ENCODE peak calls at places on chromosomes 3 and 15, in four cellular contexts. R is HepG2, V is Panc1, G is HCT116. E is an unnamed sample.
A peak's percentile ranks its signal among the peaks of the same experiment; 100 is the strongest.

GRCh38 chr3:136955813-136956212 is 2.0 kb upstream of the IL20RB start:
- DNase-seq in V (peak; percentile 51), R (peak; percentile 81), G (peak; percentile 77), E (no peak)

GRCh38 chr3:73499787-73500186 is 125.0 kb downstream of the PDZRN3 start:
- DNase-seq in R (no peak), V (no peak), G (no peak), E (no peak)

GRCh38 chr3:150049317-150049716 is 78.6 kb upstream of the PFN2 start:
- DNase-seq in G (no peak), V (no peak), R (no peak), E (no peak)

GRCh38 chr15:80152896-80153876 is at the start of gene FAH:
- DNase-seq in R (peak; percentile 30), V (no peak), G (no peak), E (peak; percentile 6)

GRCh38 chr15:48823237-48823636 is 12.4 kb upstream of the CEP152 start:
- DNase-seq in V (no peak), G (no peak), R (no peak), E (no peak)

GRCh38 chr3:122754867-122755835 is 38.5 kb downstream of the HSPBAP1 start:
- DNase-seq in G (peak; percentile 34), V (peak; percentile 36), R (peak; percentile 51), E (peak; percentile 37)

GRCh38 chr3:60650171-60650570 is 601.1 kb downstream of the FHIT start:
- DNase-seq in R (no peak), V (no peak), G (no peak), E (no peak)

GRCh38 chr3:97938444-97938843 is 33.8 kb downstream of the RIOX2 start:
- DNase-seq in V (no peak), G (no peak), R (no peak), E (no peak)

GRCh38 chr3:41224120-41224806 is 25.0 kb downstream of the CTNNB1 start:
- DNase-seq in G (no peak), V (no peak), R (no peak), E (no peak)

GRCh38 chr15:55791576-55792400 is 48.8 kb upstream of the PRTG start:
- DNase-seq in G (no peak), R (no peak), V (no peak), E (no peak)

GRCh38 chr15:89825264-89825940 is 10.8 kb upstream of the ANPEP start:
- DNase-seq in R (no peak), V (no peak), G (no peak), E (no peak)

GRCh38 chr3:142209655-142210054 is 15.7 kb downstream of the GK5 start:
- DNase-seq in G (no peak), V (no peak), R (no peak), E (no peak)

DNA sequence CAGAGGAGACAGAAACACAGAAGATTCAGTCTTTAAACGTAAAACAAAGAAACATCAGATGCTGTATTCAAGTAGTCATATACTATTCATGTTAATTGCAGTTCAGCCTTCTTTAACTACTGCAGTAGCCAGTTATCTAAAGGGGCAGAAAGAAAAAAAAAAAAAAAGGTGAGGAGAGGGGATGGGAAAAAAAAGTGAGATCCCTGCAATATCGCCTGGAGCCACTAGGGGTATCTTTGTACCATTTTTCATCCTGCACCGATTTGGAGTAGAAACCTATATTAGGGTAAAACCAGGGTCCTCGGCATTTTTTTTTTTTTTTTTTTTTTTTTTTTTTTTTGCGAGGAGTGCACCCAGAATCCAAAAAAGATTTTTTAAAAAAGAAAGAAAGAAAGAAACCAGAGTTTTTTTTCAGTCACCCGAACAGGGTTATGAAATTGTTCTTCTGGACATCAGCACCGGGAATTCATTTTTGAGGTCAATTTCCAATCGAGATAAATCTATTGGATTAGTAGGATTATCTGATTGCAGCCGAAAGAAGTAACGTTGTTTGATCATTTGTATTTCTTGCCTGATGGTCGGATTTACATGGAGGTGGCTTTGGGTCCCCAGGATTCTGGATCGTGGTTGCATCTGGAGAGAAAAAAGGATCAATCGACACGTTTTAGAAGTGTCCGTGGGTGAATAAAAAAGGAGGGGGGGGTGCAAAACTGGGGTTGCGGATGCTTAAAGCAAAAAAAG is 186.7 kb downstream of the NLGN1 start:
- DNase-seq in R (no peak), G (peak; percentile 3), V (peak; percentile 8), E (peak; percentile 28)
- TF ChIP-seq TCF7L2 in R (no peak), G (no peak), V (no peak), E (no peak)

GRCh38 chr15:98649996-98650870 is 1.9 kb downstream of the IGF1R start:
- DNase-seq in G (no peak), R (peak; percentile 48), V (no peak), E (no peak)
- TF ChIP-seq TCF7L2 in G (no peak), R (no peak), V (peak; percentile 30), E (no peak)

GRCh38 chr15:22881739-22882440 is 43.4 kb downstream of the NIPA2 start:
- DNase-seq in G (no peak), R (no peak), V (no peak), E (no peak)

GRCh38 chr15:22885105-22885504 is 46.6 kb downstream of the NIPA2 start:
- DNase-seq in V (no peak), R (no peak), G (no peak), E (no peak)

GRCh38 chr15:22887157-22887951 is 48.9 kb downstream of the NIPA2 start:
- DNase-seq in R (no peak), G (no peak), V (no peak), E (peak; percentile 40)

GRCh38 chr15:22883196-22883595 is 44.7 kb downstream of the NIPA2 start:
- DNase-seq in V (no peak), R (no peak), G (no peak), E (no peak)

GRCh38 chr15:22884344-22884743 is 45.9 kb downstream of the NIPA2 start:
- DNase-seq in V (no peak), G (no peak), R (peak; percentile 7), E (no peak)
- TF ChIP-seq TCF7L2 in V (no peak), G (no peak), R (no peak), E (no peak)

DNA sequence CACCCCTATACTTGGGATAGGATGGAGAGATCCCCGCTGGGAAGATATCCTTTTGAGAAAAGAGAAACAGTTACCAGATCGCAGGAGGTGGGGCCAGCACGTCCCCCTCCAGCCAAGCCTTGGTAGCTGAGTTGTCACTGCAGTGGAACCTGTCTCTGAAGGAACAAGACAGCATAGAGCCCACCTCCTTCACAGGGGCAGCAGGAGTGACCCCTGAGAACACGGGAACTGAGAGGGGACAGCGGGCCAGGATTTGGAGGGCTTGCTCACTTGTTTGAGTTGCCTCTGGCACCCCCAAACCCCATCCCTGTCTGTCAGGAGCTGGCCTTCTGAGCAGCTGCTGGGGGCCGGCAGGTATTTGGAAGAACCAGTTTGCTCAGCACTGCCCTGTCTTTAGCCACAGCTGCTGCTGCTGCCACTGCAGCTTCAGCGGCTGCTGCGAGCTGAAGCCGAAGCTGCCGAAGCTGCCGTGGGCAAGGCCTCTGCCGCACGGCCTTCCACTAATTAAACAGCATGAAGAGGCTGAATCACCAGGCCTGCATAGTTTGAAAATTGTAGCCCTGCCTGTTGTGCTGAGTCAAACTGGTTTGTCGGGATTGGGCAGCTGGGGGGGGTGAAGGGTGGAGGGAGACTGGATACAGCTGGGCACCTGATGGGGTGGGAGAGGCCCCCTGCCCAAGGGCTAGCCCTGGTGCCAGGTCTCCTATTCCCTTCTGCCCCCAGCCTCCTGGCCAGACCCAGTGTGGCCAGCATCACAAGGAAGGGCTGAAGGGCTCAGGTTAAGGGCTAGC is 4.0 kb downstream of the EPHB3 start:
- DNase-seq in G (peak; percentile 60), R (no peak), V (no peak), E (no peak)
- TF ChIP-seq TCF7L2 in G (no peak), R (no peak), V (no peak), E (no peak)

GRCh38 chr3:153843994-153844393 is 277.2 kb upstream of the ARHGEF26 start:
- DNase-seq in R (no peak), G (no peak), V (no peak), E (no peak)

GRCh38 chr3:153835540-153835939 is 285.6 kb upstream of the ARHGEF26 start:
- DNase-seq in V (no peak), R (no peak), G (no peak), E (no peak)

GRCh38 chr3:153840487-153840886 is 280.7 kb upstream of the ARHGEF26 start:
- DNase-seq in R (no peak), V (no peak), G (no peak), E (no peak)
- TF ChIP-seq TCF7L2 in R (no peak), V (no peak), G (no peak), E (no peak)

GRCh38 chr15:43928152-43928551 is 101.3 kb downstream of the WDR76 start:
- DNase-seq in G (no peak), R (no peak), V (no peak), E (no peak)
- TF ChIP-seq TCF7L2 in G (no peak), R (no peak), V (no peak), E (no peak)

GRCh38 chr3:57627976-57628375 is 30.8 kb upstream of the ARF4 start:
- DNase-seq in G (no peak), V (no peak), R (no peak), E (no peak)
- TF ChIP-seq TCF7L2 in G (no peak), V (no peak), R (no peak), E (no peak)

GRCh38 chr3:194870394-194871110 is 184.9 kb downstream of the FAM43A start:
- DNase-seq in V (no peak), R (no peak), G (peak; percentile 59), E (no peak)
- TF ChIP-seq TCF7L2 in V (no peak), R (no peak), G (no peak), E (no peak)